ENCODE peak calls at places on chromosomes 5 and 9, in nine cellular contexts. One of them, this sample, is unnamed.

GRCh38 chr5:178496661-178497060 is 93.5 kb downstream of the COL23A1 start:
- DNase-seq in cardiac fibroblast: no peak
- DNase-seq in mesendoderm: no peak
- DNase-seq in mucosa of descending colon: no peak
- DNase-seq in epithelial cell of esophagus: no peak
- DNase-seq in choroid plexus epithelial cell: no peak
- DNase-seq in aorta: no peak
- DNase-seq in H7: no peak
- DNase-seq in keratinocyte: no peak
- DNase-seq in this sample: no peak

GRCh38 chr9:105713939-105714331 is 19.6 kb downstream of the TMEM38B start:
- DNase-seq in cardiac fibroblast: no peak
- DNase-seq in mesendoderm: no peak
- DNase-seq in mucosa of descending colon: no peak
- DNase-seq in epithelial cell of esophagus: no peak
- DNase-seq in choroid plexus epithelial cell: no peak
- DNase-seq in aorta: no peak
- DNase-seq in H7: no peak
- DNase-seq in keratinocyte: no peak
- DNase-seq in this sample: no peak

GRCh38 chr9:99105152-99106043 is 485 bp downstream of the TGFBR1 start:
- DNase-seq in cardiac fibroblast: peak
- DNase-seq in mesendoderm: peak
- DNase-seq in mucosa of descending colon: peak
- DNase-seq in epithelial cell of esophagus: peak
- DNase-seq in choroid plexus epithelial cell: peak
- DNase-seq in aorta: peak
- DNase-seq in H7: peak
- DNase-seq in keratinocyte: no peak
- DNase-seq in this sample: peak

GRCh38 chr9:92664394-92665152 is 5.4 kb downstream of the IPPK start:
- DNase-seq in cardiac fibroblast: no peak
- DNase-seq in mesendoderm: peak
- DNase-seq in mucosa of descending colon: no peak
- DNase-seq in epithelial cell of esophagus: no peak
- DNase-seq in choroid plexus epithelial cell: peak
- DNase-seq in aorta: peak
- DNase-seq in H7: peak
- DNase-seq in keratinocyte: no peak
- DNase-seq in this sample: no peak

GRCh38 chr5:2240118-2240904 is 357.6 kb upstream of the IRX4 start:
- DNase-seq in cardiac fibroblast: no peak
- DNase-seq in mesendoderm: no peak
- DNase-seq in mucosa of descending colon: no peak
- DNase-seq in epithelial cell of esophagus: no peak
- DNase-seq in choroid plexus epithelial cell: no peak
- DNase-seq in aorta: no peak
- DNase-seq in H7: no peak
- DNase-seq in keratinocyte: no peak
- DNase-seq in this sample: no peak

GRCh38 chr5:40046792-40047191 is 622.0 kb upstream of the DAB2 start:
- DNase-seq in cardiac fibroblast: peak
- DNase-seq in mesendoderm: no peak
- DNase-seq in mucosa of descending colon: no peak
- DNase-seq in epithelial cell of esophagus: peak
- DNase-seq in choroid plexus epithelial cell: peak
- DNase-seq in aorta: no peak
- DNase-seq in H7: no peak
- DNase-seq in keratinocyte: peak
- DNase-seq in this sample: peak

GRCh38 chr9:71911908-71912325 is 478 bp downstream of the C9orf85 start:
- DNase-seq in cardiac fibroblast: peak
- DNase-seq in mesendoderm: no peak
- DNase-seq in mucosa of descending colon: no peak
- DNase-seq in epithelial cell of esophagus: no peak
- DNase-seq in choroid plexus epithelial cell: peak
- DNase-seq in aorta: no peak
- DNase-seq in H7: no peak
- DNase-seq in keratinocyte: no peak
- DNase-seq in this sample: peak

GRCh38 chr5:125257057-125257970 is 510.9 kb upstream of the ZNF608 start:
- DNase-seq in cardiac fibroblast: no peak
- DNase-seq in mesendoderm: peak
- DNase-seq in mucosa of descending colon: no peak
- DNase-seq in epithelial cell of esophagus: peak
- DNase-seq in choroid plexus epithelial cell: peak
- DNase-seq in aorta: no peak
- DNase-seq in H7: no peak
- DNase-seq in keratinocyte: no peak
- DNase-seq in this sample: peak

GRCh38 chr5:59157001-59157527 is 574.2 kb downstream of the RAB3C start:
- DNase-seq in cardiac fibroblast: no peak
- DNase-seq in mesendoderm: no peak
- DNase-seq in mucosa of descending colon: no peak
- DNase-seq in epithelial cell of esophagus: no peak
- DNase-seq in choroid plexus epithelial cell: peak
- DNase-seq in aorta: no peak
- DNase-seq in H7: no peak
- DNase-seq in keratinocyte: no peak
- DNase-seq in this sample: peak

GRCh38 chr9:92133949-92134604 is 18.9 kb upstream of the SPTLC1 start:
- DNase-seq in cardiac fibroblast: peak
- DNase-seq in mesendoderm: peak
- DNase-seq in mucosa of descending colon: peak
- DNase-seq in epithelial cell of esophagus: peak
- DNase-seq in choroid plexus epithelial cell: peak
- DNase-seq in aorta: peak
- DNase-seq in H7: peak
- DNase-seq in keratinocyte: peak
- DNase-seq in this sample: peak

GRCh38 chr5:35058395-35058794 is 10.6 kb upstream of the AGXT2 start:
- DNase-seq in cardiac fibroblast: no peak
- DNase-seq in mesendoderm: no peak
- DNase-seq in mucosa of descending colon: no peak
- DNase-seq in epithelial cell of esophagus: no peak
- DNase-seq in choroid plexus epithelial cell: no peak
- DNase-seq in aorta: no peak
- DNase-seq in H7: no peak
- DNase-seq in keratinocyte: no peak
- DNase-seq in this sample: no peak

GRCh38 chr5:128966375-128966774 is 1.1 kb downstream of the SLC27A6 start:
- DNase-seq in cardiac fibroblast: no peak
- DNase-seq in mesendoderm: peak
- DNase-seq in mucosa of descending colon: no peak
- DNase-seq in epithelial cell of esophagus: no peak
- DNase-seq in choroid plexus epithelial cell: no peak
- DNase-seq in aorta: no peak
- DNase-seq in H7: peak
- DNase-seq in keratinocyte: no peak
- DNase-seq in this sample: no peak

GRCh38 chr5:108093186-108093585 is 288.7 kb downstream of the FBXL17 start:
- DNase-seq in cardiac fibroblast: peak
- DNase-seq in mesendoderm: peak
- DNase-seq in mucosa of descending colon: no peak
- DNase-seq in epithelial cell of esophagus: peak
- DNase-seq in choroid plexus epithelial cell: peak
- DNase-seq in aorta: no peak
- DNase-seq in H7: peak
- DNase-seq in keratinocyte: no peak
- DNase-seq in this sample: peak

GRCh38 chr5:38922199-38922598 is 76.4 kb downstream of the OSMR start:
- DNase-seq in cardiac fibroblast: peak
- DNase-seq in mesendoderm: peak
- DNase-seq in mucosa of descending colon: peak
- DNase-seq in epithelial cell of esophagus: peak
- DNase-seq in choroid plexus epithelial cell: peak
- DNase-seq in aorta: no peak
- DNase-seq in H7: peak
- DNase-seq in keratinocyte: peak
- DNase-seq in this sample: peak

GRCh38 chr9:134951461-134951860 is 33.7 kb upstream of the FCN1 start:
- DNase-seq in cardiac fibroblast: no peak
- DNase-seq in mesendoderm: no peak
- DNase-seq in mucosa of descending colon: no peak
- DNase-seq in epithelial cell of esophagus: no peak
- DNase-seq in choroid plexus epithelial cell: no peak
- DNase-seq in aorta: peak
- DNase-seq in H7: no peak
- DNase-seq in keratinocyte: no peak
- DNase-seq in this sample: no peak

DNA sequence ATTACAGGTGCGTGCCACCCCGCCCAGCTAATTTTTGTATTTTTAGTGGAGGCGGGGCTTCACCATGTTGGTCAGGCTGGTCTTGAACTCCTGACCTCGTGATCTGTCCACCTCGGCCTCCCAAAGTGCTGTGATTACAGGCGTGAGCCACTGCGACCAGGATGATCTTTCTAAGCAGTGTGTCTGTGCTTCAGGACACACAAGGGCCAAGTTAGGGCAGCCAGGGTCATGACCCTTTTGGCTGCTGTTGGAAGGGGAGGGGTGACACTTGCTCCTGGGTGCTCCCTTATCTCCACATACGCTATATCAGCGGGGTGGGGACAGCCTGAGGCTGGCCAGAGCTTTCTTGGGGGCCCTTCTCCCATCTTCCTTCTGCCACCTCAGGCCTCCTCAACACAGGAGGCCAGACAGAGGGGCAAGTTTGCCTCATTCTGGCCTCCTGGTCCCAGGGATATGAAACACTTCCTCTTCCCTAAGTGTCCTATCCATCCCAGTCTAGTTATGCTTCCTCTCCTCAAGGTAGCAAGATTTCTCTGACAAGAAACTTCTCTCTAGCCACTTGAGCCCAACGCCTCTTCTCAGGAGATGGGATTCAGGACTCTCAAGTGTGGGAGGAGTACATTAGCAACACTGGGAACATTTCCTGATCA is 1.9 kb upstream of the ZNF79 start:
- DNase-seq in cardiac fibroblast: no peak
- DNase-seq in mesendoderm: no peak
- DNase-seq in mucosa of descending colon: no peak
- DNase-seq in epithelial cell of esophagus: no peak
- DNase-seq in choroid plexus epithelial cell: no peak
- DNase-seq in aorta: no peak
- DNase-seq in H7: peak
- DNase-seq in keratinocyte: no peak
- DNase-seq in this sample: no peak
- H3K4me3 ChIP-seq in cardiac fibroblast: no peak
- H3K4me3 ChIP-seq in mesendoderm: no peak
- H3K4me3 ChIP-seq in mucosa of descending colon: no peak
- H3K4me3 ChIP-seq in epithelial cell of esophagus: peak
- H3K4me3 ChIP-seq in choroid plexus epithelial cell: no peak
- H3K4me3 ChIP-seq in aorta: no peak
- H3K4me3 ChIP-seq in H7: no peak
- H3K4me3 ChIP-seq in keratinocyte: no peak
- H3K4me3 ChIP-seq in this sample: peak

GRCh38 chr5:66830636-66831035 is 234.4 kb downstream of the MAST4 start:
- DNase-seq in cardiac fibroblast: peak
- DNase-seq in mesendoderm: no peak
- DNase-seq in mucosa of descending colon: no peak
- DNase-seq in epithelial cell of esophagus: peak
- DNase-seq in choroid plexus epithelial cell: no peak
- DNase-seq in aorta: no peak
- DNase-seq in H7: no peak
- DNase-seq in keratinocyte: no peak
- DNase-seq in this sample: no peak

GRCh38 chr5:66828046-66828550 is 231.9 kb downstream of the MAST4 start:
- DNase-seq in cardiac fibroblast: no peak
- DNase-seq in mesendoderm: peak
- DNase-seq in mucosa of descending colon: no peak
- DNase-seq in epithelial cell of esophagus: no peak
- DNase-seq in choroid plexus epithelial cell: no peak
- DNase-seq in aorta: no peak
- DNase-seq in H7: no peak
- DNase-seq in keratinocyte: no peak
- DNase-seq in this sample: no peak

GRCh38 chr5:66826696-66827095 is 230.5 kb downstream of the MAST4 start:
- DNase-seq in cardiac fibroblast: no peak
- DNase-seq in mesendoderm: no peak
- DNase-seq in mucosa of descending colon: no peak
- DNase-seq in epithelial cell of esophagus: no peak
- DNase-seq in choroid plexus epithelial cell: no peak
- DNase-seq in aorta: no peak
- DNase-seq in H7: no peak
- DNase-seq in keratinocyte: no peak
- DNase-seq in this sample: no peak

GRCh38 chr5:66828551-66829421 is 232.6 kb downstream of the MAST4 start:
- DNase-seq in cardiac fibroblast: peak
- DNase-seq in mesendoderm: peak
- DNase-seq in mucosa of descending colon: peak
- DNase-seq in epithelial cell of esophagus: peak
- DNase-seq in choroid plexus epithelial cell: peak
- DNase-seq in aorta: peak
- DNase-seq in H7: no peak
- DNase-seq in keratinocyte: no peak
- DNase-seq in this sample: peak

GRCh38 chr5:66829826-66830225 is 233.6 kb downstream of the MAST4 start:
- DNase-seq in cardiac fibroblast: peak
- DNase-seq in mesendoderm: peak
- DNase-seq in mucosa of descending colon: no peak
- DNase-seq in epithelial cell of esophagus: peak
- DNase-seq in choroid plexus epithelial cell: peak
- DNase-seq in aorta: no peak
- DNase-seq in H7: no peak
- DNase-seq in keratinocyte: no peak
- DNase-seq in this sample: peak
- H3K4me3 ChIP-seq in cardiac fibroblast: no peak
- H3K4me3 ChIP-seq in mesendoderm: no peak
- H3K4me3 ChIP-seq in mucosa of descending colon: no peak
- H3K4me3 ChIP-seq in epithelial cell of esophagus: no peak
- H3K4me3 ChIP-seq in choroid plexus epithelial cell: no peak
- H3K4me3 ChIP-seq in aorta: no peak
- H3K4me3 ChIP-seq in H7: no peak
- H3K4me3 ChIP-seq in keratinocyte: peak
- H3K4me3 ChIP-seq in this sample: no peak

DNA sequence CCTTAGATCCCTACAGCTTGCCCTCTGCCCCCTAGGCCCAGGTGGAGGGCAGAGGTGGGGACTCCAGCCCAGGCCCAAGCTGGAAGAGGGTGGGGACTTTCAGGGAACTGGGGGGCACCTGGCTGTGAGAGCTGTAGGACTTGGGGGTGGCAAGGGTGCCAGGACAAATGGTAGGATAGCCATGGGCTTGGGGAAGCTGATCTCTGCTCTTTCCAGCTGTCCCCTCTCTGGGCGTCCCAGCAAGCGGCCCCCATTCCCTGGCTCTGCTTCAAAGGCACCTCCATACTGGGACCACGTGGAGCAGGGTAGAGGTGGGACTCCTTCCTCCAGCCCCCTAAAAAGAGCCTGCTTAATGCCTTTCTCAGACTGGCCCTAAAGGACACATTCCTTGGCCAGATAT is 385 bp downstream of the LTC4S start:
- DNase-seq in cardiac fibroblast: no peak
- DNase-seq in mesendoderm: no peak
- DNase-seq in mucosa of descending colon: no peak
- DNase-seq in epithelial cell of esophagus: no peak
- DNase-seq in choroid plexus epithelial cell: no peak
- DNase-seq in aorta: no peak
- DNase-seq in H7: peak
- DNase-seq in keratinocyte: no peak
- DNase-seq in this sample: no peak
- H3K4me3 ChIP-seq in cardiac fibroblast: peak
- H3K4me3 ChIP-seq in mesendoderm: no peak
- H3K4me3 ChIP-seq in mucosa of descending colon: no peak
- H3K4me3 ChIP-seq in epithelial cell of esophagus: no peak
- H3K4me3 ChIP-seq in choroid plexus epithelial cell: no peak
- H3K4me3 ChIP-seq in aorta: no peak
- H3K4me3 ChIP-seq in H7: no peak
- H3K4me3 ChIP-seq in keratinocyte: no peak
- H3K4me3 ChIP-seq in this sample: peak

GRCh38 chr5:85841653-85842052 is 776.1 kb upstream of the COX7C start:
- DNase-seq in cardiac fibroblast: no peak
- DNase-seq in mesendoderm: no peak
- DNase-seq in mucosa of descending colon: no peak
- DNase-seq in epithelial cell of esophagus: no peak
- DNase-seq in choroid plexus epithelial cell: no peak
- DNase-seq in aorta: no peak
- DNase-seq in H7: no peak
- DNase-seq in keratinocyte: no peak
- DNase-seq in this sample: no peak
- H3K4me3 ChIP-seq in cardiac fibroblast: no peak
- H3K4me3 ChIP-seq in mesendoderm: no peak
- H3K4me3 ChIP-seq in mucosa of descending colon: no peak
- H3K4me3 ChIP-seq in epithelial cell of esophagus: no peak
- H3K4me3 ChIP-seq in choroid plexus epithelial cell: no peak
- H3K4me3 ChIP-seq in aorta: no peak
- H3K4me3 ChIP-seq in H7: no peak
- H3K4me3 ChIP-seq in keratinocyte: no peak
- H3K4me3 ChIP-seq in this sample: no peak